ENCODE peak calls at places on chromosomes 4 and X, in five cellular contexts. E is brain microvascular endothelial cell; D is stimulated activated CD8-positive, alpha-beta memory T cell treated with anti-CD3 and anti-CD28 coated beads, Interleukin-4, amount 100 ng/mL, for 1 hour; X is small intestine; U is mesenteric fat pad. A is an unnamed sample.

GRCh38 chr4:141041021-141041476 is 92.2 kb downstream of the RNF150 start:
- DNase-seq in E (no peak), D (no peak), X (no peak), U (no peak), A (no peak)

GRCh38 chr4:103424853-103425252 is 226.7 kb upstream of the CENPE start:
- DNase-seq in E (no peak), D (no peak), X (no peak), U (no peak), A (no peak)

GRCh38 chr4:150960818-150961217 is 54.3 kb downstream of the LRBA start:
- DNase-seq in E (peak), D (no peak), X (no peak), U (no peak), A (no peak)

GRCh38 chr4:628346-628745 is 3.0 kb downstream of the PDE6B start:
- DNase-seq in E (no peak), D (no peak), X (no peak), U (peak), A (no peak)

GRCh38 chr4:65943076-65943475 is 272.8 kb upstream of the EPHA5 start:
- DNase-seq in E (peak), D (no peak), X (no peak), U (no peak), A (no peak)

GRCh38 chrX:49155243-49155899 is 7.2 kb upstream of the MAGIX start:
- DNase-seq in E (peak), D (no peak), X (peak), U (no peak), A (no peak)

GRCh38 chrX:76433219-76433618 is 5.7 kb downstream of the MAGEE1 start:
- DNase-seq in E (no peak), D (no peak), X (no peak), U (no peak), A (no peak)

GRCh38 chr4:124044867-124045266 is 648.3 kb downstream of the SPRY1 start:
- DNase-seq in E (no peak), D (no peak), X (no peak), U (no peak), A (no peak)

GRCh38 chr4:126853715-126854114 is 779.0 kb upstream of the INTU start:
- DNase-seq in E (no peak), D (no peak), X (no peak), U (no peak), A (no peak)

GRCh38 chr4:134078230-134078914 is 123.2 kb downstream of the PABPC4L start:
- DNase-seq in E (no peak), D (no peak), X (no peak), U (no peak), A (no peak)

GRCh38 chr4:99808260-99808857 is 8.3 kb upstream of the DAPP1 start:
- DNase-seq in E (peak), D (no peak), X (peak), U (no peak), A (peak)

GRCh38 chr4:99815597-99816011 is 1.0 kb upstream of the DAPP1 start:
- DNase-seq in E (peak), D (no peak), X (peak), U (no peak), A (no peak)

GRCh38 chr4:78057600-78058560 is 757 bp downstream of the FRAS1 start:
- DNase-seq in E (peak), D (no peak), X (peak), U (no peak), A (no peak)

GRCh38 chr4:93178279-93178678 is 650.3 kb upstream of the ATOH1 start:
- DNase-seq in E (no peak), D (no peak), X (no peak), U (no peak), A (no peak)

GRCh38 chrX:121349263-121349662 is 301.9 kb downstream of the GLUD2 start:
- DNase-seq in E (no peak), D (no peak), X (no peak), U (no peak), A (no peak)

GRCh38 chr4:81550005-81550896 is 78.5 kb upstream of the RASGEF1B start:
- DNase-seq in E (no peak), D (no peak), X (peak), U (no peak), A (no peak)

GRCh38 chrX:139203681-139204575 is 326.6 kb upstream of the F9 start:
- DNase-seq in E (no peak), D (no peak), X (no peak), U (no peak), A (no peak)

GRCh38 chr4:143085224-143085623 is 99.5 kb upstream of the USP38 start:
- DNase-seq in E (no peak), D (no peak), X (no peak), U (no peak), A (no peak)

GRCh38 chr4:31917334-31917733 is 1197.2 kb downstream of the PCDH7 start:
- DNase-seq in E (no peak), D (no peak), X (no peak), U (no peak), A (no peak)

GRCh38 chr4:75514949-75515612 is 808 bp downstream of the THAP6 start:
- DNase-seq in E (no peak), D (no peak), X (peak), U (no peak), A (no peak)

GRCh38 chr4:112102875-112103370 is 42.3 kb upstream of the FAM241A start:
- DNase-seq in E (no peak), D (no peak), X (no peak), U (no peak), A (no peak)

GRCh38 chr4:186622788-186623464 is 67.6 kb upstream of the MTNR1A start:
- DNase-seq in E (peak), D (no peak), X (no peak), U (no peak), A (peak)

GRCh38 chr4:2064276-2064991 is 5.3 kb downstream of the NAT8L start:
- DNase-seq in E (no peak), D (no peak), X (peak), U (no peak), A (no peak)

GRCh38 chr4:69713593-69713992 is 46.8 kb downstream of the SULT1B1 start:
- DNase-seq in E (no peak), D (no peak), X (no peak), U (no peak), A (no peak)

GRCh38 chr4:101217353-101218031 is 129.8 kb downstream of the PPP3CA start:
- DNase-seq in E (peak), D (no peak), X (no peak), U (no peak), A (no peak)

GRCh38 chr4:110510955-110511544 is 35.1 kb downstream of the ENPEP start:
- DNase-seq in E (no peak), D (no peak), X (peak), U (no peak), A (peak)

GRCh38 chr4:120692964-120693363 is 229.6 kb downstream of the PRDM5 start:
- DNase-seq in E (peak), D (no peak), X (peak), U (no peak), A (peak)

GRCh38 chrX:9529223-9529622 is 64.4 kb downstream of the TBL1X start:
- DNase-seq in E (no peak), D (no peak), X (no peak), U (no peak), A (no peak)

GRCh38 chr4:80216100-80216761 is 18.9 kb downstream of the PRDM8 start:
- DNase-seq in E (no peak), D (no peak), X (no peak), U (no peak), A (no peak)

GRCh38 chr4:113375964-113376666 is 326.7 kb downstream of the ANK2 start:
- DNase-seq in E (no peak), D (no peak), X (no peak), U (no peak), A (no peak)

GRCh38 chr4:19883841-19884240 is 367.9 kb upstream of the SLIT2 start:
- DNase-seq in E (no peak), D (no peak), X (no peak), U (no peak), A (peak)

GRCh38 chrX:110051559-110051958 is 48.6 kb downstream of the TMEM164 start:
- DNase-seq in E (no peak), D (no peak), X (no peak), U (no peak), A (no peak)